ENCODE peak calls at places on chromosomes 13 and 19, in four cellular contexts. One of them, this sample, is unnamed.

GRCh38 chr13:91031508-91031907 is 316.0 kb upstream of the MIR17HG start:
- DNase-seq in kidney: no peak
- DNase-seq in astrocyte of the cerebellum: no peak
- DNase-seq in fibroblast of lung: no peak
- DNase-seq in this sample: no peak

GRCh38 chr19:17097593-17098126 is 22.1 kb downstream of the MYO9B start:
- DNase-seq in kidney: no peak
- DNase-seq in astrocyte of the cerebellum: no peak
- DNase-seq in fibroblast of lung: peak
- DNase-seq in this sample: no peak

GRCh38 chr13:112804374-112804773 is 114.5 kb downstream of the ATP11A start:
- DNase-seq in kidney: peak
- DNase-seq in astrocyte of the cerebellum: no peak
- DNase-seq in fibroblast of lung: no peak
- DNase-seq in this sample: no peak

GRCh38 chr13:44758595-44759221 is 182.6 kb upstream of the TSC22D1 start:
- DNase-seq in kidney: no peak
- DNase-seq in astrocyte of the cerebellum: peak
- DNase-seq in fibroblast of lung: peak
- DNase-seq in this sample: no peak

GRCh38 chr13:110716235-110716505 is 2.7 kb downstream of the ING1 start:
- DNase-seq in kidney: no peak
- DNase-seq in astrocyte of the cerebellum: no peak
- DNase-seq in fibroblast of lung: peak
- DNase-seq in this sample: no peak

GRCh38 chr13:112690242-112690943 is 555 bp downstream of the ATP11A start:
- DNase-seq in kidney: peak
- DNase-seq in astrocyte of the cerebellum: peak
- DNase-seq in fibroblast of lung: peak
- DNase-seq in this sample: no peak

GRCh38 chr13:34070544-34071303 is 252.8 kb downstream of the RFC3 start:
- DNase-seq in kidney: no peak
- DNase-seq in astrocyte of the cerebellum: no peak
- DNase-seq in fibroblast of lung: no peak
- DNase-seq in this sample: no peak

GRCh38 chr19:12995596-12996541 is 594 bp downstream of the NFIX start:
- DNase-seq in kidney: peak
- DNase-seq in astrocyte of the cerebellum: no peak
- DNase-seq in fibroblast of lung: peak
- DNase-seq in this sample: no peak

GRCh38 chr13:43009506-43009905 is 13.9 kb upstream of the DNAJC15 start:
- DNase-seq in kidney: no peak
- DNase-seq in astrocyte of the cerebellum: no peak
- DNase-seq in fibroblast of lung: peak
- DNase-seq in this sample: no peak

GRCh38 chr19:40933025-40933424 is 51.0 kb upstream of the CYP2A7 start:
- DNase-seq in kidney: no peak
- DNase-seq in astrocyte of the cerebellum: no peak
- DNase-seq in fibroblast of lung: no peak
- DNase-seq in this sample: no peak

GRCh38 chr13:39876258-39876657 is 220.8 kb downstream of the COG6 start:
- DNase-seq in kidney: no peak
- DNase-seq in astrocyte of the cerebellum: peak
- DNase-seq in fibroblast of lung: peak
- DNase-seq in this sample: no peak

GRCh38 chr13:109362606-109363005 is 423.8 kb downstream of the IRS2 start:
- DNase-seq in kidney: no peak
- DNase-seq in astrocyte of the cerebellum: no peak
- DNase-seq in fibroblast of lung: no peak
- DNase-seq in this sample: no peak

GRCh38 chr13:42061943-42062342 is 13.5 kb downstream of the DGKH start:
- DNase-seq in kidney: no peak
- DNase-seq in astrocyte of the cerebellum: no peak
- DNase-seq in fibroblast of lung: no peak
- DNase-seq in this sample: no peak

GRCh38 chr13:46975173-46975572 is 78.3 kb upstream of the HTR2A start:
- DNase-seq in kidney: no peak
- DNase-seq in astrocyte of the cerebellum: no peak
- DNase-seq in fibroblast of lung: no peak
- DNase-seq in this sample: no peak

GRCh38 chr19:44356383-44357111 is at the start of gene ZNF112:
- DNase-seq in kidney: peak
- DNase-seq in astrocyte of the cerebellum: peak
- DNase-seq in fibroblast of lung: peak
- DNase-seq in this sample: peak

GRCh38 chr13:36370108-36370429 is 23.9 kb upstream of the SPART start:
- DNase-seq in kidney: no peak
- DNase-seq in astrocyte of the cerebellum: no peak
- DNase-seq in fibroblast of lung: no peak
- DNase-seq in this sample: no peak

GRCh38 chr13:100323937-100324336 is 235.0 kb downstream of the PCCA start:
- DNase-seq in kidney: no peak
- DNase-seq in astrocyte of the cerebellum: no peak
- DNase-seq in fibroblast of lung: no peak
- DNase-seq in this sample: no peak

GRCh38 chr19:37991841-37992248 is 84.8 kb downstream of the SIPA1L3 start:
- DNase-seq in kidney: no peak
- DNase-seq in astrocyte of the cerebellum: no peak
- DNase-seq in fibroblast of lung: no peak
- DNase-seq in this sample: no peak

GRCh38 chr13:26785845-26786630 is 25.5 kb upstream of the GPR12 start:
- DNase-seq in kidney: no peak
- DNase-seq in astrocyte of the cerebellum: no peak
- DNase-seq in fibroblast of lung: no peak
- DNase-seq in this sample: no peak

GRCh38 chr13:59834801-59835200 is 328.9 kb downstream of the DIAPH3 start:
- DNase-seq in kidney: no peak
- DNase-seq in astrocyte of the cerebellum: peak
- DNase-seq in fibroblast of lung: peak
- DNase-seq in this sample: no peak

GRCh38 chr19:7748756-7749155 is 1.4 kb upstream of the CD209 start:
- DNase-seq in kidney: no peak
- DNase-seq in astrocyte of the cerebellum: no peak
- DNase-seq in fibroblast of lung: no peak
- DNase-seq in this sample: no peak

GRCh38 chr13:100269837-100270236 is 180.9 kb downstream of the PCCA start:
- DNase-seq in kidney: peak
- DNase-seq in astrocyte of the cerebellum: peak
- DNase-seq in fibroblast of lung: peak
- DNase-seq in this sample: no peak

GRCh38 chr19:49524812-49525455 is 2.9 kb upstream of the RCN3 start:
- DNase-seq in kidney: no peak
- DNase-seq in astrocyte of the cerebellum: no peak
- DNase-seq in fibroblast of lung: no peak
- DNase-seq in this sample: no peak

GRCh38 chr13:50319603-50320296 is 304.5 kb downstream of the KCNRG start:
- DNase-seq in kidney: no peak
- DNase-seq in astrocyte of the cerebellum: peak
- DNase-seq in fibroblast of lung: peak
- DNase-seq in this sample: no peak

GRCh38 chr13:47306991-47307390 is 410.1 kb upstream of the HTR2A start:
- DNase-seq in kidney: no peak
- DNase-seq in astrocyte of the cerebellum: no peak
- DNase-seq in fibroblast of lung: peak
- DNase-seq in this sample: no peak

GRCh38 chr19:45589768-45590167 is 5.2 kb upstream of the OPA3 start:
- DNase-seq in kidney: no peak
- DNase-seq in astrocyte of the cerebellum: no peak
- DNase-seq in fibroblast of lung: no peak
- DNase-seq in this sample: no peak

GRCh38 chr19:45591638-45592005 is 7.0 kb upstream of the OPA3 start:
- DNase-seq in kidney: no peak
- DNase-seq in astrocyte of the cerebellum: no peak
- DNase-seq in fibroblast of lung: no peak
- DNase-seq in this sample: no peak

GRCh38 chr19:45592366-45592765 is 7.8 kb upstream of the OPA3 start:
- DNase-seq in kidney: no peak
- DNase-seq in astrocyte of the cerebellum: no peak
- DNase-seq in fibroblast of lung: no peak
- DNase-seq in this sample: no peak

GRCh38 chr19:45590300-45591003 is 5.8 kb upstream of the OPA3 start:
- DNase-seq in kidney: no peak
- DNase-seq in astrocyte of the cerebellum: no peak
- DNase-seq in fibroblast of lung: no peak
- DNase-seq in this sample: no peak

GRCh38 chr19:45591004-45591637 is 6.5 kb upstream of the OPA3 start:
- DNase-seq in kidney: peak
- DNase-seq in astrocyte of the cerebellum: no peak
- DNase-seq in fibroblast of lung: peak
- DNase-seq in this sample: no peak
- TF ChIP-seq CTCF in kidney: peak
- TF ChIP-seq CTCF in astrocyte of the cerebellum: peak
- TF ChIP-seq CTCF in fibroblast of lung: peak
- TF ChIP-seq CTCF in this sample: no peak

GRCh38 chr19:32101206-32101605 is 244.2 kb upstream of the ZNF507 start:
- DNase-seq in kidney: no peak
- DNase-seq in astrocyte of the cerebellum: no peak
- DNase-seq in fibroblast of lung: no peak
- DNase-seq in this sample: no peak

GRCh38 chr19:32098953-32099352 is 246.5 kb upstream of the ZNF507 start:
- DNase-seq in kidney: no peak
- DNase-seq in astrocyte of the cerebellum: no peak
- DNase-seq in fibroblast of lung: no peak
- DNase-seq in this sample: no peak

DNA sequence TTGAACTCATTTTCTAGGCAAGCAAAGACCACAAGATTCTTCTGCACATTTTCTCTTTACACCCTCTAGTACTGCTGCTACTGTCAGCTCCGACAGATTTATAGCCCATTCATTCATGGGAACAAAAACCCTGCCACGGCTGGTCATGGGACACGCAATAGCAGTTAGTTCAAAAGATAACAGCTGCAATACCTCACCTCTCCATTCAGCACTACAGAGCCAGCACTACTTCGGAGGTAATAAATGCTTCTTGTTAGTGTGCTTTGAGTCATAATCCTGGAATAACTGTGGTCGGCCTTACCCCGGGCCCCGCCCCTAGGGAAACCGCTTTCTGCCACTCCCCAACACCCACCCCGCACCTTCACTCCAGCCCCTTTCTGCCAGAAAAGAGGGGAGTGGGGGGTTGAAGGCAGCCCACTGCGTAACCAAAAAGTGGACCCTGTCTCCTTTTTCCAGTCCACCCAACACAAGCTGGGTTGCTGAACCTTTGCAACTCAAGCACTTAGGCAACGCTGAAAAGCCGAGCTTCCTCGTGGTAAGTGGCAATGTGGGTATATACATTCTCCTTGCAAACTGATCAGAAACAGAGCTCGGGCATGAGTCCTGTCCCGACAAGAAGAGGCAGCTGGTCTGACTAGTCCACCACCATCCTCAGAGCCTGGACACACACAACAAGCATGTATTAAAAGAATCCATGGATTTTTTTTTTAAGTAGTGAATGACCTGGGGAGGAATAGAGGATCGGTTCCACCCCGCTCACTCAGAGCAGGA is 240.8 kb upstream of the ZNF507 start:
- DNase-seq in kidney: no peak
- DNase-seq in astrocyte of the cerebellum: no peak
- DNase-seq in fibroblast of lung: peak
- DNase-seq in this sample: no peak
- TF ChIP-seq CTCF in kidney: no peak
- TF ChIP-seq CTCF in astrocyte of the cerebellum: no peak
- TF ChIP-seq CTCF in fibroblast of lung: peak
- TF ChIP-seq CTCF in this sample: no peak

GRCh38 chr13:67742478-67742877 is 512.3 kb upstream of the PCDH9 start:
- DNase-seq in kidney: no peak
- DNase-seq in astrocyte of the cerebellum: no peak
- DNase-seq in fibroblast of lung: no peak
- DNase-seq in this sample: no peak

GRCh38 chr13:67740871-67741475 is 510.8 kb upstream of the PCDH9 start:
- DNase-seq in kidney: no peak
- DNase-seq in astrocyte of the cerebellum: no peak
- DNase-seq in fibroblast of lung: peak
- DNase-seq in this sample: no peak

GRCh38 chr13:67735651-67736050 is 505.5 kb upstream of the PCDH9 start:
- DNase-seq in kidney: no peak
- DNase-seq in astrocyte of the cerebellum: no peak
- DNase-seq in fibroblast of lung: no peak
- DNase-seq in this sample: no peak

GRCh38 chr13:67736646-67737420 is 506.7 kb upstream of the PCDH9 start:
- DNase-seq in kidney: no peak
- DNase-seq in astrocyte of the cerebellum: peak
- DNase-seq in fibroblast of lung: peak
- DNase-seq in this sample: no peak
- TF ChIP-seq CTCF in kidney: no peak
- TF ChIP-seq CTCF in astrocyte of the cerebellum: peak
- TF ChIP-seq CTCF in fibroblast of lung: peak
- TF ChIP-seq CTCF in this sample: no peak

GRCh38 chr13:24671367-24672117 is 8.7 kb upstream of the ATP12A start:
- DNase-seq in kidney: no peak
- DNase-seq in astrocyte of the cerebellum: peak
- DNase-seq in fibroblast of lung: peak
- DNase-seq in this sample: peak
- TF ChIP-seq CTCF in kidney: peak
- TF ChIP-seq CTCF in astrocyte of the cerebellum: peak
- TF ChIP-seq CTCF in fibroblast of lung: peak
- TF ChIP-seq CTCF in this sample: no peak

This sample was measured in omental fat pad.